ENCODE peak calls at places on chromosomes 3 and 15, in eight cellular contexts. A is neural progenitor cell, H is IMR-90, W is lung, C is fibroblast of lung, U is stomach, N is fibroblast of the aortic adventitia, L is hepatocyte. V is an unnamed sample.

GRCh38 chr3:185362850-185363661 is at the start of gene MAP3K13:
- DNase-seq in W (peak), L (peak), H (peak), A (peak), U (peak), C (peak), N (peak), V (peak)

GRCh38 chr15:36468746-36469145 is 110.7 kb upstream of the CDIN1 start:
- DNase-seq in N (peak), C (peak), W (peak), L (peak), U (no peak), A (no peak), H (peak), V (no peak)

GRCh38 chr3:73602171-73602570 is 22.6 kb downstream of the PDZRN3 start:
- DNase-seq in H (peak), A (no peak), U (no peak), N (peak), W (no peak), L (no peak), C (peak), V (no peak)

GRCh38 chr3:122793568-122794416 is at the start of gene HSPBAP1:
- DNase-seq in N (peak), A (peak), L (peak), U (peak), H (peak), C (peak), W (peak), V (peak)

GRCh38 chr3:48042071-48042760 is 26.0 kb upstream of the MAP4 start:
- DNase-seq in W (no peak), A (no peak), U (no peak), N (no peak), L (no peak), H (peak), C (peak), V (no peak)

GRCh38 chr3:150589759-150590158 is 13.4 kb upstream of the SELENOT start:
- DNase-seq in H (peak), U (no peak), N (no peak), C (no peak), W (no peak), L (no peak), A (no peak), V (no peak)

GRCh38 chr3:68773401-68773800 is 158.9 kb downstream of the TAFA4 start:
- DNase-seq in N (no peak), L (no peak), U (no peak), W (no peak), H (no peak), C (no peak), A (no peak), V (no peak)

GRCh38 chr15:42511010-42511396 is 15.6 kb downstream of the SNAP23 start:
- DNase-seq in W (no peak), L (peak), A (no peak), H (peak), N (peak), C (peak), U (no peak), V (no peak)

GRCh38 chr3:127368186-127369032 is 80.6 kb upstream of the PRR20G start:
- DNase-seq in W (no peak), H (no peak), A (peak), U (no peak), L (no peak), N (no peak), C (no peak), V (no peak)

GRCh38 chr3:128603811-128604447 is 46.7 kb downstream of the RPN1 start:
- DNase-seq in H (no peak), C (no peak), U (no peak), L (no peak), N (no peak), A (no peak), W (no peak), V (no peak)

GRCh38 chr3:133467780-133468179 is 67.9 kb downstream of the BFSP2 start:
- DNase-seq in C (no peak), H (no peak), L (no peak), U (no peak), N (no peak), W (no peak), A (peak), V (no peak)

GRCh38 chr15:89359471-89360293 is 25.1 kb upstream of the POLG start:
- DNase-seq in C (no peak), N (no peak), H (no peak), L (no peak), U (no peak), W (no peak), A (peak), V (no peak)

GRCh38 chr3:149340310-149340933 is 7.0 kb upstream of the TM4SF18 start:
- DNase-seq in N (no peak), A (no peak), U (no peak), L (no peak), H (peak), C (peak), W (no peak), V (peak)

GRCh38 chr15:61479601-61480000 is 250.5 kb upstream of the RORA start:
- DNase-seq in A (no peak), U (no peak), N (no peak), W (no peak), C (peak), H (no peak), L (no peak), V (no peak)

GRCh38 chr3:128455116-128455515 is 11.6 kb downstream of the DNAJB8 start:
- DNase-seq in N (no peak), L (no peak), U (no peak), W (no peak), H (no peak), C (no peak), A (no peak), V (no peak)

GRCh38 chr3:171178714-171179113 is 152.2 kb upstream of the SLC2A2 start:
- DNase-seq in H (no peak), U (no peak), A (no peak), W (no peak), N (no peak), C (no peak), L (no peak), V (no peak)

GRCh38 chr3:101643861-101644613 is 32.9 kb downstream of the ZBTB11 start:
- DNase-seq in A (no peak), H (peak), C (peak), W (no peak), N (peak), L (no peak), U (no peak), V (no peak)

GRCh38 chr3:34948431-34948971 is 690.8 kb upstream of the ARPP21 start:
- DNase-seq in L (no peak), W (no peak), U (no peak), C (peak), H (no peak), N (peak), A (no peak), V (no peak)

GRCh38 chr15:100277087-100277855 is 64.5 kb downstream of the ADAMTS17 start:
- DNase-seq in W (peak), U (no peak), H (no peak), L (no peak), C (no peak), A (no peak), N (no peak), V (no peak)

GRCh38 chr15:39976291-39977274 is 42.7 kb downstream of the EIF2AK4 start:
- DNase-seq in H (peak), U (peak), C (peak), L (peak), A (peak), N (peak), W (no peak), V (peak)

GRCh38 chr3:138972941-138973340 is 25.9 kb downstream of the FOXL2NB start:
- DNase-seq in L (no peak), H (no peak), A (no peak), C (no peak), N (no peak), W (no peak), U (no peak), V (no peak)

GRCh38 chr15:55912982-55913381 is 80.4 kb downstream of the NEDD4 start:
- DNase-seq in N (no peak), U (no peak), W (no peak), C (peak), A (no peak), H (no peak), L (no peak), V (no peak)

GRCh38 chr3:52787672-52788625 is 6.6 kb upstream of the ITIH3 start:
- DNase-seq in C (no peak), W (no peak), U (no peak), H (no peak), L (no peak), A (no peak), N (peak), V (no peak)

GRCh38 chr3:186432189-186432588 is 70.2 kb upstream of the DGKG start:
- DNase-seq in U (no peak), W (no peak), N (no peak), L (no peak), A (no peak), C (no peak), H (peak), V (no peak)

GRCh38 chr3:41265011-41265545 is 65.8 kb downstream of the CTNNB1 start:
- DNase-seq in W (no peak), H (peak), L (no peak), U (no peak), C (peak), A (no peak), N (no peak), V (no peak)

GRCh38 chr3:77536038-77536775 is 496.3 kb downstream of the ROBO2 start:
- DNase-seq in H (no peak), W (no peak), N (no peak), C (no peak), L (no peak), A (peak), U (no peak), V (no peak)

GRCh38 chr3:133827684-133828083 is 22.1 kb downstream of the SRPRB start:
- DNase-seq in L (no peak), A (no peak), H (no peak), U (no peak), W (no peak), C (no peak), N (no peak), V (no peak)

GRCh38 chr3:126319701-126320295 is 37.4 kb downstream of the KLF15 start:
- DNase-seq in N (no peak), A (no peak), C (no peak), H (no peak), W (no peak), U (no peak), L (no peak), V (no peak)

GRCh38 chr3:97817965-97818364 is 3.8 kb upstream of the CRYBG3 start:
- DNase-seq in U (no peak), L (no peak), A (no peak), H (no peak), N (no peak), W (no peak), C (no peak), V (no peak)

GRCh38 chr3:150253622-150254021 is 154.5 kb upstream of the TSC22D2 start:
- DNase-seq in W (no peak), U (no peak), N (no peak), H (no peak), L (peak), A (no peak), C (no peak), V (no peak)

GRCh38 chr3:38133557-38134405 is 3.1 kb downstream of the ACAA1 start:
- DNase-seq in C (peak), U (peak), L (peak), W (peak), N (no peak), H (no peak), A (no peak), V (peak)

GRCh38 chr3:96813134-96813819 is 1.1 kb upstream of the EPHA6 start:
- DNase-seq in H (peak), L (peak), U (peak), A (peak), W (peak), C (peak), N (peak), V (peak)
- H3K4me3 ChIP-seq in H (peak), L (peak), U (peak), A (peak), W (peak), C (peak), N (peak), V (peak)

GRCh38 chr3:98974442-98974841 is 72.9 kb upstream of the DCBLD2 start:
- DNase-seq in A (no peak), U (no peak), C (no peak), W (no peak), N (no peak), L (no peak), H (no peak), V (no peak)
- H3K4me3 ChIP-seq in A (no peak), U (no peak), C (no peak), W (no peak), N (no peak), L (no peak), H (no peak), V (no peak)

GRCh38 chr3:157094751-157095480 is 65.0 kb downstream of the CCNL1 start:
- DNase-seq in U (no peak), C (peak), A (no peak), L (no peak), H (peak), N (no peak), W (no peak), V (no peak)
- H3K4me3 ChIP-seq in U (no peak), C (no peak), A (no peak), L (no peak), H (no peak), N (no peak), W (no peak), V (no peak)

DNA sequence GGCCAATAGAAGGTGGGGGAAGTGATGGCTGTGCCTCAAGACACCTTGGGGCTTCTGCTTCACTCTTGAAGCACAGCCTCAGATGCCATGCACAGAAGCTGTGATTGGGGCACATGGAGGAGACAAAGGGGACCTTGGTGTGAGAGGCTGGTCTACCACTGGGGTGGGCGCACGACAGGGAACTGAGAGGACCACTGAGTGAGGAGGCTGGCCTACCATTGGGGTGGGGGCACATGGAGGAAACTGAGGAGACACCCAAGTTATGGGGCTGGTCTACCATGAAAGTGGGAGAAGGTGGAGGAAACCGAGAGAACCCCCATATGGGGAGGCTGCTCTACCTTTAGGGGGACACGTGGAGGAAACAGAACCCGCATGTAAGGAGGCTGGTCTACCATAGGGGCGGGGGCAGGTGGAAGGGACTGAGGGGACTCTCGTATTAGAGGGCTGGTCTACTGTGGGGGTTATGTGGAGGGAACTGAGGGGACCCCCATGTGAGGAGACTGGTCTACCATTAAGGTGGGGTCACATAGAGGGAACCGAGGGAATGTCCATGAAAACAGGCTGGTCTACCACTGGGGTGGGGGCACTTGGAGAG is 153.4 kb downstream of the FBLN2 start:
- DNase-seq in U (no peak), N (no peak), C (no peak), L (no peak), H (no peak), A (no peak), W (no peak), V (no peak)
- H3K4me3 ChIP-seq in U (no peak), N (no peak), C (no peak), L (no peak), H (no peak), A (no peak), W (no peak), V (no peak)